ENCODE peak calls at places on chromosomes 13 and 19, in ten cellular contexts. H is endodermal cell, Q is tibial nerve, R is kidney, T is A549, Y is GM23338, C is breast epithelium, B is body of pancreas, N is upper lobe of right lung, J is hepatocyte. A is an unnamed sample.

GRCh38 chr19:49016067-49016839 is 638 bp downstream of the LHB start:
- DNase-seq in H (no peak), Q (no peak), R (no peak), T (no peak), Y (no peak), C (no peak), B (no peak), N (no peak), J (no peak), A (no peak)

GRCh38 chr19:13790354-13790753 is 4.9 kb upstream of the ZSWIM4 start:
- DNase-seq in H (no peak), Q (no peak), R (no peak), T (no peak), Y (no peak), C (no peak), B (no peak), N (no peak), J (no peak), A (no peak)

GRCh38 chr19:51479531-51480331 is 1.4 kb downstream of the CEACAM18 start:
- DNase-seq in H (no peak), Q (no peak), R (no peak), T (no peak), Y (no peak), C (no peak), B (no peak), N (no peak), J (no peak), A (no peak)

GRCh38 chr19:11054628-11055027 is 34.6 kb upstream of the LDLR start:
- DNase-seq in H (no peak), Q (no peak), R (no peak), T (no peak), Y (no peak), C (no peak), B (no peak), N (no peak), J (no peak), A (no peak)

GRCh38 chr19:5814123-5814839 is 9.4 kb downstream of the NRTN start:
- DNase-seq in H (no peak), Q (no peak), R (no peak), T (no peak), Y (no peak), C (no peak), B (no peak), N (no peak), J (no peak), A (no peak)

GRCh38 chr13:48066310-48066989 is 28.5 kb downstream of the MED4 start:
- DNase-seq in H (no peak), Q (no peak), R (no peak), T (peak), Y (no peak), C (no peak), B (no peak), N (no peak), J (no peak), A (no peak)

GRCh38 chr19:58519087-58519354 is 589 bp downstream of the ZBTB45 start:
- DNase-seq in H (peak), Q (peak), R (peak), T (peak), Y (peak), C (peak), B (peak), N (peak), J (peak), A (no peak)

GRCh38 chr19:49851456-49852259 is 699 bp downstream of the PTOV1 start:
- DNase-seq in H (peak), Q (no peak), R (peak), T (no peak), Y (peak), C (no peak), B (peak), N (no peak), J (peak), A (no peak)

GRCh38 chr19:18274303-18274775 is at the start of gene IQCN:
- DNase-seq in H (peak), Q (no peak), R (no peak), T (peak), Y (peak), C (peak), B (peak), N (no peak), J (peak), A (no peak)

GRCh38 chr13:49214917-49215376 is 5.2 kb upstream of the MLNR start:
- DNase-seq in H (peak), Q (peak), R (no peak), T (peak), Y (peak), C (no peak), B (peak), N (peak), J (no peak), A (no peak)

GRCh38 chr19:3179739-3180293 is 1.2 kb downstream of the S1PR4 start:
- DNase-seq in H (no peak), Q (no peak), R (peak), T (no peak), Y (no peak), C (no peak), B (no peak), N (no peak), J (no peak), A (no peak)

GRCh38 chr13:109862627-109863026 is 76.2 kb upstream of the IRS2 start:
- DNase-seq in H (no peak), Q (no peak), R (no peak), T (no peak), Y (no peak), C (no peak), B (no peak), N (no peak), J (no peak), A (no peak)

GRCh38 chr19:11504502-11505031 is 1.1 kb downstream of the ZNF653 start:
- DNase-seq in H (no peak), Q (no peak), R (no peak), T (no peak), Y (no peak), C (no peak), B (no peak), N (no peak), J (no peak), A (no peak)

GRCh38 chr13:110915874-110916670 is 1.2 kb upstream of the ANKRD10 start:
- DNase-seq in H (no peak), Q (no peak), R (no peak), T (no peak), Y (no peak), C (no peak), B (no peak), N (no peak), J (peak), A (no peak)

GRCh38 chr13:57716295-57716694 is 84.8 kb downstream of the PCDH17 start:
- DNase-seq in H (peak), Q (no peak), R (no peak), T (no peak), Y (peak), C (no peak), B (peak), N (no peak), J (peak), A (no peak)

GRCh38 chr19:4359627-4360000 is 16.3 kb downstream of the MPND start:
- DNase-seq in H (peak), Q (no peak), R (no peak), T (no peak), Y (no peak), C (no peak), B (no peak), N (no peak), J (no peak), A (no peak)

GRCh38 chr13:78241278-78241919 is 322.8 kb upstream of the EDNRB start:
- DNase-seq in H (peak), Q (no peak), R (peak), T (peak), Y (peak), C (no peak), B (peak), N (peak), J (peak), A (no peak)

GRCh38 chr19:33152178-33152577 is 20.3 kb downstream of the WDR88 start:
- DNase-seq in H (peak), Q (no peak), R (no peak), T (no peak), Y (no peak), C (no peak), B (no peak), N (no peak), J (no peak), A (no peak)

GRCh38 chr19:33700408-33700757 is 78.6 kb downstream of the CHST8 start:
- DNase-seq in H (no peak), Q (no peak), R (peak), T (no peak), Y (no peak), C (no peak), B (no peak), N (no peak), J (no peak), A (no peak)

GRCh38 chr13:71209217-71209616 is 657.8 kb downstream of the DACH1 start:
- DNase-seq in H (no peak), Q (no peak), R (no peak), T (no peak), Y (no peak), C (no peak), B (no peak), N (no peak), J (no peak), A (no peak)
- TF ChIP-seq CTCF in H (no peak), Q (no peak), R (no peak), T (no peak), Y (no peak), C (no peak), B (no peak), N (no peak), J (no peak), A (no peak)

GRCh38 chr13:75761373-75761772 is 125.2 kb downstream of the LMO7 start:
- DNase-seq in H (no peak), Q (no peak), R (no peak), T (no peak), Y (no peak), C (no peak), B (no peak), N (no peak), J (no peak), A (no peak)

GRCh38 chr13:75763511-75763910 is 127.4 kb downstream of the LMO7 start:
- DNase-seq in H (no peak), Q (no peak), R (no peak), T (no peak), Y (no peak), C (no peak), B (no peak), N (no peak), J (no peak), A (no peak)

GRCh38 chr13:75762066-75762937 is 126.2 kb downstream of the LMO7 start:
- DNase-seq in H (no peak), Q (no peak), R (no peak), T (peak), Y (no peak), C (no peak), B (no peak), N (no peak), J (peak), A (no peak)

GRCh38 chr13:75764251-75764650 is 128.1 kb downstream of the LMO7 start:
- DNase-seq in H (no peak), Q (no peak), R (no peak), T (no peak), Y (no peak), C (no peak), B (peak), N (no peak), J (no peak), A (no peak)

GRCh38 chr13:75762967-75763366 is 126.8 kb downstream of the LMO7 start:
- DNase-seq in H (no peak), Q (no peak), R (no peak), T (no peak), Y (no peak), C (no peak), B (no peak), N (no peak), J (no peak), A (no peak)
- H3K27ac ChIP-seq in H (no peak), Q (peak), R (peak), T (peak), Y (no peak), C (peak), B (peak), N (peak), J (peak), A (no peak)

GRCh38 chr19:47035127-47035494 is 13.3 kb downstream of the TMEM160 start:
- DNase-seq in H (peak), Q (no peak), R (no peak), T (peak), Y (peak), C (no peak), B (no peak), N (no peak), J (no peak), A (no peak)

GRCh38 chr19:47036233-47036651 is 12.2 kb downstream of the TMEM160 start:
- DNase-seq in H (no peak), Q (no peak), R (no peak), T (peak), Y (no peak), C (no peak), B (peak), N (peak), J (peak), A (no peak)

GRCh38 chr19:47037766-47038165 is 10.7 kb downstream of the TMEM160 start:
- DNase-seq in H (no peak), Q (no peak), R (no peak), T (no peak), Y (no peak), C (no peak), B (no peak), N (no peak), J (no peak), A (no peak)

GRCh38 chr19:47032171-47032811 is 12.7 kb downstream of the NPAS1 start:
- DNase-seq in H (peak), Q (no peak), R (peak), T (peak), Y (peak), C (no peak), B (peak), N (peak), J (peak), A (no peak)

DNA sequence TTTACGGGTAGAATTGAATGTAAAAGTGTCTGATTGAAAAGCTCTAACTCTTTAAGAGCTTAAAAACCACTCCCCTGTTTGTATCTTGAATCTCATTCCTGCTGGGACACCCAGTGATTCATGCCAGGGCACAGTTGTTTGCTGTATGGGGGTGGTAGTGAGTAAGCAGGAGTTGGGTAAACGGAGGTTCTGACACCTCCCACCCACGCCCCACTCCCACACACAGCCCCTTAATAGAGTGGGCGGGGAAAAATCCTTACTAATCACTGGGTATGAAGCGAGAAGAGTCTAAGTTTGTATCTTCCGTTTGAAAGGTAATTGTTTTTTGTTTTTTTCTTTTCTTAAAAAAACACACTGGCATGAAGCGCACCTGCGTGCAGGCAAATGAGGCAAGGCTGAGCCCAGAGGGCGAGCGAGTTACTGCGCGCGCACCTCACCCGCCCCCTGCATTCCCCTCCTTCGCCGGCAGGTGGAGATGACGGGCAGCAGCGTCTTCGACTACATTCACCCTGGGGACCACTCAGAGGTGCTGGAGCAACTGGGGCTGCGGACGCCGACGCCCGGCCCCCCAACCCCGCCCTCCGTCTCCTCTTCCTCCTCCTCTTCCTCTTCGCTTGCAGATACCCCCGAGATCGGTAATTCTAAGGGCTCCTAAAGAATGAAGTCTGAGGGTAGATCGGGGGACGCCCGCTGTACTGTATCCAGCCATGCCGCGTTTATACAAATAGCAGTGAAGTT is 12.8 kb downstream of the TMEM160 start:
- DNase-seq in H (peak), Q (peak), R (peak), T (peak), Y (peak), C (peak), B (peak), N (peak), J (peak), A (peak)
- H3K4me3 ChIP-seq in H (peak), Q (peak), R (peak), T (peak), Y (peak), C (peak), B (peak), N (peak), J (peak), A (peak)

GRCh38 chr19:44809856-44810554 is 1.1 kb downstream of the BCAM start:
- DNase-seq in H (no peak), Q (no peak), R (no peak), T (no peak), Y (no peak), C (no peak), B (no peak), N (no peak), J (no peak), A (no peak)

GRCh38 chr19:44808463-44809371 is at the start of gene BCAM:
- DNase-seq in H (peak), Q (peak), R (peak), T (peak), Y (peak), C (peak), B (peak), N (peak), J (peak), A (no peak)

GRCh38 chr19:44806271-44806670 is 2.6 kb upstream of the BCAM start:
- DNase-seq in H (no peak), Q (no peak), R (no peak), T (no peak), Y (no peak), C (no peak), B (no peak), N (no peak), J (no peak), A (no peak)

GRCh38 chr19:44807162-44807561 is 1.7 kb upstream of the BCAM start:
- DNase-seq in H (no peak), Q (no peak), R (no peak), T (peak), Y (peak), C (peak), B (peak), N (peak), J (peak), A (no peak)

GRCh38 chr19:44807652-44808462 is 1.0 kb upstream of the BCAM start:
- DNase-seq in H (peak), Q (peak), R (peak), T (peak), Y (peak), C (peak), B (peak), N (peak), J (peak), A (no peak)
- TF ChIP-seq CTCF in H (peak), Q (peak), R (peak), T (peak), Y (peak), C (no peak), B (peak), N (peak), J (peak), A (peak)

DNA sequence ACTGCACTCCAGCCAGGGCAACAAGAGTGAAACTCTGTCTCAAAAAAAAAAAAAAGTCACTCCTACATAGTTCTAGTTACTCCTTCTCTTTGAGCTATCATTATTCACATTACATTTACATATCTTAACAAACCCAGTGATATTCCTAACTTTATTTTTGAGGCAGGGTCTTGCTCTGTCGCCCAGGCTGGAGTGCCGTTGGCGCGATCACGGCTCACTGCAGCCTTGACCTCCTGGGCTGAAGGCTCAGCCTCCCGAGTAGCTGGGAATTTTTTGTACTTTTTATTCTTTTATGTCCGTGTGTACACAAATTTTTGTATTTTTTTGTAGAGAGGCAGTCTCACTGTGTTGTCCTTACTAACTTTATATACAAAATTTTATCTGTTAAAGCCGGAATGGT is 587 bp upstream of the RPS15 start:
- DNase-seq in H (no peak), Q (no peak), R (no peak), T (no peak), Y (no peak), C (no peak), B (no peak), N (no peak), J (no peak), A (no peak)
- H3K27ac ChIP-seq in H (no peak), Q (peak), R (no peak), T (peak), Y (no peak), C (no peak), B (no peak), N (no peak), J (peak), A (peak)

A was measured in dorsolateral prefrontal cortex.